ENCODE peak calls at places on chromosomes 1 and 21, in six cellular contexts. Q, S, V, B, G and D are unnamed samples.

GRCh38 chr21:32455548-32455947 is 43.0 kb downstream of the EVA1C start:
- DNase-seq in Q (no peak), S (no peak), V (no peak), B (peak), G (no peak), D (no peak)

GRCh38 chr1:180103819-180104218 is 50.9 kb upstream of the QSOX1 start:
- DNase-seq in Q (no peak), S (no peak), V (no peak), B (no peak), G (no peak), D (no peak)

GRCh38 chr1:201062511-201063189 is 39.1 kb upstream of the KIF21B start:
- DNase-seq in Q (no peak), S (no peak), V (no peak), B (no peak), G (no peak), D (no peak)

GRCh38 chr1:100713636-100714035 is 5.9 kb upstream of the VCAM1 start:
- DNase-seq in Q (no peak), S (no peak), V (no peak), B (no peak), G (no peak), D (no peak)

GRCh38 chr1:147515046-147515869 is 26.0 kb upstream of the BCL9 start:
- DNase-seq in Q (no peak), S (no peak), V (no peak), B (peak), G (no peak), D (no peak)

GRCh38 chr1:96538883-96539282 is 182.7 kb upstream of the PTBP2 start:
- DNase-seq in Q (no peak), S (no peak), V (peak), B (no peak), G (no peak), D (no peak)

GRCh38 chr1:52955129-52955970 is 28.3 kb downstream of the SCP2 start:
- DNase-seq in Q (no peak), S (no peak), V (no peak), B (no peak), G (no peak), D (peak)

GRCh38 chr1:100213141-100213540 is 35.1 kb upstream of the LRRC39 start:
- DNase-seq in Q (no peak), S (no peak), V (no peak), B (no peak), G (no peak), D (no peak)

GRCh38 chr1:11391327-11391726 is 87.6 kb upstream of the DISP3 start:
- DNase-seq in Q (no peak), S (no peak), V (no peak), B (no peak), G (no peak), D (no peak)

GRCh38 chr1:107965112-107965991 is at the start of gene VAV3:
- DNase-seq in Q (no peak), S (peak), V (peak), B (peak), G (no peak), D (peak)

GRCh38 chr21:45670731-45671130 is 27.2 kb downstream of the PCBP3 start:
- DNase-seq in Q (no peak), S (no peak), V (no peak), B (no peak), G (no peak), D (no peak)

GRCh38 chr1:171966426-171967220 is 125.3 kb downstream of the DNM3 start:
- DNase-seq in Q (no peak), S (no peak), V (no peak), B (no peak), G (no peak), D (no peak)

GRCh38 chr21:35850029-35850428 is 210.3 kb downstream of the SETD4 start:
- DNase-seq in Q (no peak), S (no peak), V (no peak), B (no peak), G (no peak), D (no peak)

GRCh38 chr1:11733351-11733750 is 2.6 kb upstream of the AGTRAP start:
- DNase-seq in Q (no peak), S (no peak), V (no peak), B (no peak), G (no peak), D (no peak)

GRCh38 chr1:198918920-198919319 is 280.1 kb downstream of the PTPRC start:
- DNase-seq in Q (no peak), S (no peak), V (no peak), B (no peak), G (no peak), D (no peak)

GRCh38 chr1:223106856-223107255 is 36.2 kb downstream of the TLR5 start:
- DNase-seq in Q (no peak), S (no peak), V (no peak), B (no peak), G (no peak), D (no peak)

GRCh38 chr1:26761217-26761616 is 26.5 kb upstream of the PIGV start:
- DNase-seq in Q (no peak), S (no peak), V (no peak), B (no peak), G (no peak), D (no peak)

GRCh38 chr1:44798481-44799365 is 1.5 kb upstream of the PLK3 start:
- DNase-seq in Q (peak), S (no peak), V (no peak), B (no peak), G (no peak), D (no peak)
- TF ChIP-seq POLR2A in Q (no peak), S (no peak), V (no peak), B (no peak), G (no peak), D (no peak)

GRCh38 chr1:65002508-65003315 is 36.4 kb upstream of the JAK1 start:
- DNase-seq in Q (peak), S (peak), V (peak), B (peak), G (no peak), D (peak)
- TF ChIP-seq POLR2A in Q (no peak), S (no peak), V (peak), B (peak), G (no peak), D (no peak)

GRCh38 chr1:45346473-45346872 is 6.2 kb upstream of the MUTYH start:
- DNase-seq in Q (no peak), S (no peak), V (no peak), B (no peak), G (no peak), D (no peak)
- TF ChIP-seq POLR2A in Q (no peak), S (peak), V (no peak), B (no peak), G (no peak), D (no peak)

GRCh38 chr1:32187850-32188249 is 8.4 kb downstream of the TXLNA start:
- DNase-seq in Q (no peak), S (no peak), V (no peak), B (no peak), G (no peak), D (no peak)

GRCh38 chr1:32195972-32196823 is 4.2 kb upstream of the CCDC28B start:
- DNase-seq in Q (no peak), S (no peak), V (no peak), B (no peak), G (no peak), D (no peak)

GRCh38 chr1:32194984-32195383 is 5.4 kb upstream of the CCDC28B start:
- DNase-seq in Q (no peak), S (no peak), V (no peak), B (no peak), G (no peak), D (no peak)

GRCh38 chr1:32195531-32195930 is 4.9 kb upstream of the CCDC28B start:
- DNase-seq in Q (no peak), S (no peak), V (no peak), B (no peak), G (no peak), D (no peak)

DNA sequence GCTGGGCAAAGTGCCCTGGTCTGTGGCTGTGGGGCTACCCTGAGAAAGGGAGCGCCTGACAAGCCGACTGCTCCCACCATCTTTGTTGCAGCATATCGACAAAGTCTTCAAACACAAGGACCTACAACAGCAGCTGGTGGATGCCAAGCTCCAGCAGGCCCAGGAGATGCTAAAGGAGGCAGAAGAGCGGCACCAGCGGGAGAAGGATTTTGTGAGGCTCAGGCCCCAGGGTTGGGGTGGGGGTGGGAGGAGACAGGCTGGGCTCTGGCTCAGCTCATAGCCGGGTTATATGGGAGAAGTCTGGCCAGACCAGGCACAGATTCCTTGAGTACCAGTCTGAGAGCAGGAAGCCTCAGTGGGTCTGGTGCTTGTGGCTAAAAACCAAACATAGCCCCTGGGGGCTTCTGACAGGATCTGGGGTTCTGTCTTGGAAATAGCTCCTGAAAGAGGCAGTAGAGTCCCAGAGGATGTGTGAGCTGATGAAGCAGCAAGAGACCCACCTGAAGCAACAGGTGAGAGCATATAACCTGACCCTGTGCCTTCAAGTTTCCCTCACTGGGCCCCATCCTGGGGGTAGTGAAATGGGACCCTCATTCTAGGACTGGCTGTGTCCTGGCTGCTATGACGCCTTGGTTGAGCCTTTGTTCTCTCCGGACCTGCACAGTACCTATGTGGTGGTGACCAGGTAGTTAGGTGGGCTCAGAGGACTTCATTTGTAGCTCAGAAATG is 8.0 kb upstream of the CCDC28B start:
- DNase-seq in Q (no peak), S (no peak), V (no peak), B (no peak), G (no peak), D (no peak)
- TF ChIP-seq POLR2A in Q (no peak), S (peak), V (no peak), B (no peak), G (no peak), D (no peak)

GRCh38 chr1:200028586-200029034 is 1.1 kb downstream of the NR5A2 start:
- DNase-seq in Q (no peak), S (no peak), V (no peak), B (no peak), G (no peak), D (no peak)

GRCh38 chr1:200029035-200029623 is 1.6 kb downstream of the NR5A2 start:
- DNase-seq in Q (no peak), S (no peak), V (peak), B (peak), G (no peak), D (peak)

GRCh38 chr1:200029624-200030074 is 2.1 kb downstream of the NR5A2 start:
- DNase-seq in Q (no peak), S (no peak), V (no peak), B (no peak), G (no peak), D (no peak)

GRCh38 chr1:200030791-200031190 is 3.3 kb downstream of the NR5A2 start:
- DNase-seq in Q (no peak), S (no peak), V (no peak), B (no peak), G (no peak), D (no peak)

DNA sequence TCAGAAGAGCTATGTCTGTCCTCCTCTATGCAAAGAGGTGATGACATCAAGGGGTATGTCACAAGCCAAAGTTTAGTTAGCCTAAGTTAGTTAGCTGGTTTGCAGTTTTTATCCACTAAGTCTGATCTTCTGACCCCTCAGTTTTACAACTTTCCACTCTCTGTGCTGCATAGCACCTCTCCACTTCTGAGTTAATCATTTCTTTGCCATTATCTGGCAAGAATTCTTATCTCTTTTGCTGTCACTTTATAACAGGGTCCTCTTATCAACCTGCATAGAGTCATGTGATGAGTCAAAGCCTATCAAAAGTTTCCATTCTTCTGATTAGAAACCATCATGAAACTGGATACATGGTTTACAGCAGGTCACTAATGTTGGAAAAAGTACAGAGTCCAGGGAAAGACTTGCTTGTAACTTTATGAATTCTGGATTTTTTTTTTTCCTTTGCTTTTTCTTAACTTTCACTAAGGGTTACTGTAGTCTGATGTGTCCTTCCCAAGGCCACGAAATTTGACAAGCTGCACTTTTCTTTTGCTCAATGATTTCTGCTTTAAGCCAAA is at the start of gene NR5A2:
- DNase-seq in Q (no peak), S (no peak), V (no peak), B (no peak), G (no peak), D (no peak)
- TF ChIP-seq POLR2A in Q (no peak), S (no peak), V (peak), B (no peak), G (no peak), D (no peak)

DNA sequence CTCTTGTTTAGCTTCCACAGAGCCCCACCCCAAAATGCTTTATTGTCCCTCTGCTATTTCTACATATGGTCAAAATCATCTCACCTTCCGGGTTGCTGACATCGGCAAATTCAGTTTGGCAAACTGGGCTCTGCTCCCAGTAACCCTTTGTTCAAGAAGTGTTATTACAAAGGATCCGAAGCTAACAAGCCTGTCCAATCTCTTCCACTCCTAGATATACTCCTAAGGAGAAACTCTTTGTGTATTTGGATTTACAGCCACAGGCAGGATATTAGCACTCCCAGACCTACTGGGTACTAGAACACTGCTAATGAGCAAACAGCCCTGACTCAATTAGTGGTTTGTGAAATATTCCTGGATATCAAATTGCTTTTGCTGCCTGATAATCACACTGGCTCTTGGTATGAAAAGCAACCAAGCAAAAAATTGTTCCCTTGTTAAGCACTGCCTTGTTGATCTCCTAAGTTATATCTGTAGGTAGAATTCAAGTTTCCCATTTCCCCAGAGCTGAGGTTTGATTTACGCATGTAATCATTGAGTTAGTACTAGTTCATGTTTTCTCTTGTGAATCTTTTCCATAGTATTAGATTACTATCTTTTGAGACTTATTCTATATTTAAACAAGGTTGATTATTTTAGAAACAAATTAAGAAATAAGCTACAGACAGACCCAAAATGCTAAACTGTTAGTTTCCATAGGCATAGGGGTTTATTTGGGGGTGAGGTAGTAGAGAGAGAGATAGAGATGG is 3.8 kb downstream of the JUN start:
- DNase-seq in Q (no peak), S (no peak), V (peak), B (peak), G (no peak), D (peak)
- TF ChIP-seq POLR2A in Q (no peak), S (peak), V (peak), B (no peak), G (no peak), D (no peak)

GRCh38 chr1:2462819-2463218 is 13.3 kb upstream of the PLCH2 start:
- DNase-seq in Q (no peak), S (no peak), V (no peak), B (no peak), G (no peak), D (no peak)
- TF ChIP-seq POLR2A in Q (no peak), S (no peak), V (no peak), B (no peak), G (no peak), D (no peak)

GRCh38 chr1:25239681-25240541 is 7.3 kb downstream of the RSRP1 start:
- DNase-seq in Q (peak), S (peak), V (peak), B (peak), G (peak), D (peak)
- TF ChIP-seq POLR2A in Q (no peak), S (peak), V (peak), B (peak), G (peak), D (peak)

GRCh38 chr1:226063362-226064167 is 1.0 kb downstream of the H3-3A start:
- DNase-seq in Q (peak), S (no peak), V (peak), B (peak), G (no peak), D (peak)

GRCh38 chr1:226060976-226061792 is 1.3 kb upstream of the H3-3A start:
- DNase-seq in Q (no peak), S (no peak), V (no peak), B (no peak), G (no peak), D (peak)

GRCh38 chr1:226062558-226063361 is at the start of gene H3-3A:
- DNase-seq in Q (peak), S (peak), V (peak), B (peak), G (peak), D (peak)

GRCh38 chr1:226060427-226060826 is 2.1 kb upstream of the H3-3A start:
- DNase-seq in Q (no peak), S (no peak), V (no peak), B (no peak), G (no peak), D (no peak)

GRCh38 chr1:226061793-226062557 is 541 bp upstream of the H3-3A start:
- DNase-seq in Q (peak), S (peak), V (peak), B (peak), G (no peak), D (peak)
- TF ChIP-seq POLR2A in Q (no peak), S (no peak), V (peak), B (peak), G (peak), D (peak)